ENCODE peak calls at places on chromosomes 4 and X, in nine cellular contexts. X, N, C, Z, P, O, K, L and G are unnamed samples.
A peak's percentile ranks its signal among the peaks of the same experiment; 100 is the strongest.

GRCh38 chrX:45172890-45173289 is 27.8 kb downstream of the DIPK2B start:
- DNase-seq in X (peak; percentile 18), N (no peak), C (no peak), Z (no peak), P (no peak), O (peak; percentile 4), K (no peak), L (peak; percentile 14), G (no peak)

GRCh38 chrX:39755152-39756032 is 342.4 kb downstream of the BCOR start:
- DNase-seq in X (peak; percentile 95), N (peak; percentile 71), C (peak; percentile 60), Z (no peak), P (peak; percentile 78), O (peak; percentile 95), K (no peak), L (no peak), G (no peak)

GRCh38 chrX:101265869-101266428 is 25.2 kb downstream of the TAF7L start:
- DNase-seq in X (peak; percentile 58), N (no peak), C (peak; percentile 42), Z (no peak), P (no peak), O (no peak), K (no peak), L (no peak), G (no peak)

GRCh38 chrX:72003811-72004750 is 93.4 kb downstream of the NHSL2 start:
- DNase-seq in X (peak; percentile 23), N (peak; percentile 53), C (no peak), Z (no peak), P (peak; percentile 61), O (peak; percentile 90), K (no peak), L (no peak), G (no peak)

GRCh38 chr4:140790765-140791164 is 34.6 kb upstream of the TBC1D9 start:
- DNase-seq in X (peak; percentile 37), N (no peak), C (no peak), Z (no peak), P (no peak), O (no peak), K (no peak), L (no peak), G (no peak)

GRCh38 chrX:40244980-40245379 is 147.2 kb upstream of the BCOR start:
- DNase-seq in X (peak; percentile 86), N (no peak), C (no peak), Z (no peak), P (peak; percentile 35), O (no peak), K (no peak), L (peak; percentile 32), G (no peak)

GRCh38 chr4:153014460-153014859 is 78.3 kb downstream of the FHDC1 start:
- DNase-seq in X (no peak), N (no peak), C (no peak), Z (no peak), P (no peak), O (no peak), K (no peak), L (no peak), G (no peak)

GRCh38 chr4:76947369-76947768 is 2.2 kb upstream of the SEPTIN11 start:
- DNase-seq in X (peak; percentile 44), N (no peak), C (no peak), Z (no peak), P (no peak), O (no peak), K (no peak), L (no peak), G (no peak)

GRCh38 chrX:124555036-124555595 is 208.8 kb downstream of the SH2D1A start:
- DNase-seq in X (peak; percentile 35), N (no peak), C (peak; percentile 79), Z (no peak), P (no peak), O (no peak), K (no peak), L (no peak), G (no peak)

GRCh38 chr4:19319607-19320006 is 932.1 kb upstream of the SLIT2 start:
- DNase-seq in X (peak; percentile 6), N (no peak), C (no peak), Z (no peak), P (no peak), O (peak; percentile 1), K (no peak), L (no peak), G (no peak)

GRCh38 chr4:113756005-113756410 is 5.5 kb downstream of the CAMK2D start:
- DNase-seq in X (peak; percentile 89), N (no peak), C (peak; percentile 75), Z (peak; percentile 25), P (no peak), O (no peak), K (no peak), L (no peak), G (no peak)

GRCh38 chr4:96879527-96879926 is 1039.6 kb downstream of the PDHA2 start:
- DNase-seq in X (no peak), N (no peak), C (no peak), Z (no peak), P (no peak), O (no peak), K (no peak), L (no peak), G (no peak)

GRCh38 chr4:176277162-176277904 is 8.3 kb upstream of the ASB5 start:
- DNase-seq in X (peak; percentile 73), N (no peak), C (no peak), Z (peak; percentile 20), P (peak; percentile 73), O (peak; percentile 35), K (no peak), L (peak; percentile 32), G (no peak)

GRCh38 chr4:8188085-8188484 is 11.0 kb upstream of the SH3TC1 start:
- DNase-seq in X (no peak), N (no peak), C (no peak), Z (no peak), P (no peak), O (no peak), K (no peak), L (no peak), G (no peak)

GRCh38 chr4:82746705-82747567 is 51.7 kb downstream of the SCD5 start:
- DNase-seq in X (no peak), N (no peak), C (no peak), Z (no peak), P (no peak), O (no peak), K (no peak), L (no peak), G (no peak)

GRCh38 chrX:13341491-13342101 is 21.7 kb upstream of the ATXN3L start:
- DNase-seq in X (peak; percentile 21), N (no peak), C (peak; percentile 5), Z (no peak), P (no peak), O (no peak), K (no peak), L (peak; percentile 5), G (no peak)

GRCh38 chr4:108135549-108136209 is 33.1 kb downstream of the LEF1 start:
- DNase-seq in X (no peak), N (no peak), C (no peak), Z (no peak), P (peak; percentile 72), O (peak; percentile 95), K (no peak), L (no peak), G (no peak)

GRCh38 chr4:121898150-121898549 is 27.9 kb upstream of the BBS7 start:
- DNase-seq in X (no peak), N (no peak), C (no peak), Z (no peak), P (no peak), O (no peak), K (no peak), L (peak; percentile 51), G (no peak)